ENCODE peak calls at places on chromosomes 16 and 17, in four cellular contexts. I, C, B and Q are unnamed samples.

GRCh38 chr16:14405611-14406537 is 224.2 kb downstream of the PARN start:
- DNase-seq in B (peak), I (peak), C (peak), Q (peak)

GRCh38 chr17:35129154-35129972 is 7.9 kb downstream of the FNDC8 start:
- DNase-seq in I (no peak), C (no peak), B (no peak), Q (no peak)

GRCh38 chr16:75908301-75908700 is 182.0 kb upstream of the CPHXL start:
- DNase-seq in B (no peak), C (no peak), I (no peak), Q (no peak)

GRCh38 chr17:82444284-82444893 is 6.2 kb downstream of the CYBC1 start:
- DNase-seq in C (no peak), I (no peak), B (no peak), Q (no peak)

GRCh38 chr17:3886776-3887175 is 6.1 kb downstream of the CAMKK1 start:
- DNase-seq in C (no peak), B (no peak), I (no peak), Q (no peak)

GRCh38 chr17:1201132-1201702 is 21.4 kb upstream of the ABR start:
- DNase-seq in B (no peak), C (no peak), I (no peak), Q (no peak)

GRCh38 chr16:11794991-11795886 is 1.8 kb downstream of the ZC3H7A start:
- DNase-seq in I (no peak), B (peak), C (no peak), Q (no peak)

GRCh38 chr17:3788200-3788599 is 12.8 kb downstream of the ITGAE start:
- DNase-seq in B (no peak), I (no peak), C (no peak), Q (no peak)

GRCh38 chr16:85420501-85421337 is 192.4 kb upstream of the GSE1 start:
- DNase-seq in B (peak), I (no peak), C (peak), Q (peak)

GRCh38 chr16:31253642-31254045 is 6.1 kb upstream of the ITGAM start:
- DNase-seq in B (peak), C (peak), I (no peak), Q (no peak)

GRCh38 chr17:56735842-56736241 is 97.9 kb downstream of the C17orf67 start:
- DNase-seq in B (no peak), C (no peak), I (no peak), Q (no peak)

GRCh38 chr17:40176409-40177110 is 710 bp upstream of the RAPGEFL1 start:
- DNase-seq in I (no peak), B (no peak), C (no peak), Q (no peak)

GRCh38 chr16:85157813-85158701 is 45.8 kb upstream of the CIBAR2 start:
- DNase-seq in C (peak), I (peak), B (no peak), Q (no peak)

GRCh38 chr16:1929105-1929504 is 10.9 kb upstream of the HS3ST6 start:
- DNase-seq in C (no peak), I (no peak), B (peak), Q (no peak)

GRCh38 chr17:56313201-56313600 is 159.9 kb downstream of the ANKFN1 start:
- DNase-seq in C (no peak), I (no peak), B (no peak), Q (no peak)

GRCh38 chr16:73457851-73458250 is 409.9 kb upstream of the ZFHX3 start:
- DNase-seq in B (no peak), C (no peak), I (no peak), Q (no peak)

GRCh38 chr17:82687871-82688270 is 10.6 kb downstream of the RAB40B start:
- DNase-seq in I (no peak), C (no peak), B (no peak), Q (no peak)

GRCh38 chr16:66790130-66790733 is 11.2 kb downstream of the TERB1 start:
- DNase-seq in C (no peak), I (no peak), B (no peak), Q (no peak)

GRCh38 chr16:65644821-65645220 is 523.0 kb upstream of the CDH11 start:
- DNase-seq in C (peak), I (no peak), B (no peak), Q (no peak)

GRCh38 chr17:28563475-28563874 is 7.8 kb downstream of the PIGS start:
- DNase-seq in I (no peak), C (peak), B (no peak), Q (no peak)

DNA sequence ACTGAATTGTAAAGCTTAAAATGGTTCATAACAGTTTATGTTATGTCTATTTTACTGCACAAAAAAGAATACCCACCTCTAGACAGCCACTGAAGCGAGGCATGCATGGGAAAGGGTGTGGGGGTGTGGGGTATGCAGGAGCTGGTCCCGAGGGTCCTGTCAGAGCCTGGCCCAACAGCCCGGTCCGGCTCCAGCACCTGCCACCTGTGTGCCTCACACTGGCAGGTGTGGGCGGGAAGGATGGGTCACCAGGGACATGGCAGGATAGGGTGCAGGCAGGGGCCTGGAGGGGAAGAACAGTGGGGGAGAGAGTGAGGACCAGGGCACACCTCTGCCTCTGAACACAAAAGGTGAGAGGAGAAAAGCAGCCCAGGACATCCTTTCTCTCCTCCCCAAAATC is 22.8 kb upstream of the RASD1 start:
- DNase-seq in I (no peak), B (no peak), C (no peak), Q (no peak)
- TF ChIP-seq TARDBP in I (no peak), B (no peak), C (no peak), Q (no peak)

GRCh38 chr16:86929149-86929871 is 351.0 kb downstream of the FOXL1 start:
- DNase-seq in B (peak), I (no peak), C (no peak), Q (no peak)
- TF ChIP-seq FOXM1 in B (no peak), I (no peak), C (no peak), Q (no peak)

GRCh38 chr17:78979780-78980623 is at the start of gene LGALS3BP:
- DNase-seq in I (no peak), B (no peak), C (peak), Q (no peak)

GRCh38 chr17:78977992-78978973 is 1.4 kb downstream of the LGALS3BP start:
- DNase-seq in C (no peak), B (no peak), I (no peak), Q (no peak)

GRCh38 chr17:78974635-78975591 is 4.8 kb downstream of the LGALS3BP start:
- DNase-seq in C (no peak), B (peak), I (no peak), Q (peak)

GRCh38 chr17:78977681-78977943 is 2.1 kb downstream of the LGALS3BP start:
- DNase-seq in C (no peak), I (no peak), B (no peak), Q (no peak)

DNA sequence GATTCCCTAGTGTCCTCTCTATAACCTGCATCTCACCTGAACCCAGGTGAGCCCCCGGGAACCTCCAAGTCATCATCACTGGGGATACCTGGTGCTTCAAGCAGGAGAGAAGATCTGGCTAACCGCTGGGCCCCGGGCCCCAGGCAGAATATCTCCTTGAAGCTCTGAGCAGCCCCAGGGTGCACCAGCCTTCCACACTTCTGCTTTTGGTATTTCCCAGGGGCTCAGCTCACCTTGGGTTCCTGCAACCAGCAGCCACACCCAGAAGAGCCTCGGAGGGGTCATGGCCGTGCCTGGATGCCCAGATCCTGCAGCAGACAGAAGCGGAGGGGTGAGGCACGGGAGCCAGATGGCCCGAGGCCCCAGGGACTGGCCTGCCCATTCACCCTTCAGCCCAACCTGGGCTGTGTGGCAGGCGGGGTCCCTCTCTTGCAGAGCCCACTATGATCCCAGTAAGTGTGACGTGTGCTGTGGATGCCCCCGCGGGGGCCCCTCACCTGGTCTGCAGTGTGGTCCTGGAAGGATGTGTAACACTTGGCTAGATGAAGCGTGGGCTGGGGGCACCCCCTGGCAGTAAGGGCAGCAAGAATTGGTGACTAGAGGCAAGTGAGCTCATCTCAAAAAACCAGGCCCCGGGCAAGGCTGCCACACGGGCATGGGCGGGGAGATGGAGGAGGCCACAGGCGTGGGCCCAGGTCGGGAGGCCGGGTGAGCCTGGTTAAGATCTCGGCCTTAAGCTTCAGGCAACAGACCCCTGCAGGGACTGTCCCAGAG is 2.6 kb downstream of the LGALS3BP start:
- DNase-seq in B (no peak), I (no peak), C (no peak), Q (no peak)
- TF ChIP-seq TARDBP in B (no peak), I (no peak), C (no peak), Q (no peak)

GRCh38 chr17:68491864-68492263 is 20.4 kb upstream of the PRKAR1A start:
- DNase-seq in I (no peak), C (no peak), B (peak), Q (no peak)
- TF ChIP-seq FOXM1 in I (no peak), C (no peak), B (no peak), Q (no peak)

GRCh38 chr17:45319239-45319703 is 2.5 kb upstream of the MAP3K14 start:
- DNase-seq in B (peak), I (no peak), C (no peak), Q (no peak)

GRCh38 chr17:45320349-45320930 is 3.6 kb upstream of the MAP3K14 start:
- DNase-seq in I (no peak), B (no peak), C (no peak), Q (no peak)

GRCh38 chr17:45322168-45322567 is 5.3 kb upstream of the MAP3K14 start:
- DNase-seq in C (no peak), B (peak), I (no peak), Q (no peak)

GRCh38 chr17:45318561-45319230 is 1.9 kb upstream of the MAP3K14 start:
- DNase-seq in I (no peak), C (no peak), B (no peak), Q (no peak)

GRCh38 chr17:45320931-45321461 is 4.2 kb upstream of the MAP3K14 start:
- DNase-seq in B (peak), C (no peak), I (no peak), Q (peak)
- TF ChIP-seq TARDBP in B (no peak), C (no peak), I (no peak), Q (no peak)

DNA sequence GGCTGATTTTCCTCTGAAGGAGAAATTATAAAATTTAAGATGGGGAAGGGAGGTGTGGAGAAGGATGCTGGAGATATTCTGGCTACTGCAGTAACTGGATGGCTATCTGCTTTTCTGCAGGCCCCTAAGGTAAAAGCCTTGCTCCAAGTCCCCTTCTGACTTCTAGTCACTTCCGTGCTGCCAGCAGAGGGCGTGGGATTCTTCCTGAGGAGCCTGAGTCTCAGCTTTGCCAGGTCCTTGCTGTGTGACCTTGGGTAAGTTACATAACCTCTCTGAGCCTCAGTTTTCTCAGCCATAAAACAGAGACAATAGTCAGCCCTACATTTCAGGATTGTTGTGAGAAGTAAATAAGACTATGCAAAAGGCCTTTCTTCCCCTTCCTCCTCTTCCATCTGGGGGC is 24.3 kb upstream of the TMEM220 start:
- DNase-seq in B (peak), C (peak), I (no peak), Q (peak)
- TF ChIP-seq FOXM1 in B (no peak), C (no peak), I (no peak), Q (no peak)

GRCh38 chr17:76139801-76140660 is 1.0 kb downstream of the FOXJ1 start:
- DNase-seq in I (no peak), B (no peak), C (no peak), Q (no peak)

GRCh38 chr17:76139261-76139752 is 1.7 kb downstream of the FOXJ1 start:
- DNase-seq in B (no peak), I (no peak), C (no peak), Q (no peak)

GRCh38 chr17:76140661-76141211 is 309 bp downstream of the FOXJ1 start:
- DNase-seq in B (no peak), I (no peak), C (no peak), Q (no peak)

GRCh38 chr17:76141212-76142043 is at the start of gene FOXJ1:
- DNase-seq in B (peak), I (peak), C (peak), Q (peak)

DNA sequence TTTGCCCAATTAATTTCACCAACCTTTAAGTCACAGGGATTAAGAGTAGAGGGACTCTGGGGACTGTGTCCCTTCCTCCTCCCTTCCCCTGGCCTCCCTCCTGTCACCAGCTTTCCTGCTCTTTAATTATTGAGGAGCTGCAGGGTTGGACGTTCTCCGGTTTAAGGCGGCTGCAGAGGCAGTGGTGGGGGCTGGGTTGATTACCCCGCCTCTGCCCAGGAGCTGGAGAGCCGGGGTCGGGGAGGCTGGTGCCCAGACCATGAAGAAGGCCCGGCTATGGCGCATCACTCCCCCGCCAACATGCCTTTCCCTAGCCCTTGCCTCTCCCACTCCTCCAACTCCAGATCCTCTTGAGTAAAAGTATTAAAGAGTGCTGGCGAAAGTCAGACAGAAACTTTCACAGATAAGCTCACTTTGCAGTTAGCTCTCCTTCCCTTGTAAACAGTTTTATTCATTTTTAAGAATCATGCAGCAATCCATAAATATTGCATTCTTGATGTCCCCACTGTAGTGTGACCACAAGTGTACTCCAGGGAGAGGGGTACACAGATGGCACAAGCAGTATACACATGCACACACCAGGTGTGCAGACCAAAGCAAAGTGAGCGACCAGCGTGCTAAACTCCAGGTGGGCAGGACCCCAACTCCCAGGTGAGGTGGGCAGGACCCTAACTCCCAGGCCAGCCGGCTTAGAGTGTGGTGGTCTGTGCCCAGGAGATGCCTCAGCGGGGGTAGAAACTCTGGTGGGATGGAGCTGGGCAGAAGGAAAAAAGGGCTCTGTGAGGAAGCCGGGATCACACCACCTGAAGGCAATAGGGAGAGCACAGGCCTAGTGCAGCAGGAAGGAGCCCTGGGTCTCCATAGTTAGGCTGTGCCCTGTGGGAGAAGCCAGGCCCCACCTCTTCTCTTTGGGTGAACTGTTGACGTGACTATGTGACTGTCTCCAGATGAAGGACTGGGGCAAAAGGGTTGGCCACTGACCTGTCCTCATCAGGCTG is 1.3 kb upstream of the FOXJ1 start:
- DNase-seq in B (no peak), C (no peak), I (no peak), Q (no peak)
- TF ChIP-seq TARDBP in B (no peak), C (no peak), I (no peak), Q (no peak)

GRCh38 chr17:8426094-8426720 is 9.5 kb upstream of the NDEL1 start:
- DNase-seq in I (no peak), C (no peak), B (no peak), Q (no peak)

GRCh38 chr17:8435245-8436168 is at the start of gene NDEL1:
- DNase-seq in I (peak), C (peak), B (peak), Q (peak)

GRCh38 chr17:8426802-8427201 is 8.9 kb upstream of the NDEL1 start:
- DNase-seq in I (no peak), C (no peak), B (no peak), Q (no peak)

GRCh38 chr17:8436169-8436932 is 667 bp downstream of the NDEL1 start:
- DNase-seq in C (peak), I (no peak), B (peak), Q (peak)

DNA sequence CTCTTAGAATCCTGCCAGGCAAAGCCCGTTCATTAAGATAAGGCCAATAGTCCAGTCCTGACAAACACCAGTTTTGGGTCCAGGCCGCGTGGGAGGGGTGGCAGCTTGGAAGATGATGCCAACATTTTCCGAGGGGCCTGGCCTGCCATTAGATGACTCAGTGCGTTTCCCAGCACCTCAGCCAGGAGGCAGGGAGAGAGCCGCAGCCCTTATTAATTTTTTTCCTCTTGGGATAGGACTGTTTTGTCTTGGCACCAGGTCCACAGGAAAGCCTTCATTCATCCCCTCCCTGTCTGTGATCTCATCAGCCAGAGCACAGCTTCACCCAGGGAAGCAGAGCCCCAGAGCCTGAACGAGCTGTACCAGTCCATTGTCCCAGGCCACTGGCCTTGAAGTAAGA is 4.7 kb upstream of the NDEL1 start:
- DNase-seq in C (no peak), B (no peak), I (no peak), Q (no peak)
- TF ChIP-seq FOXM1 in C (no peak), B (no peak), I (no peak), Q (no peak)